ENCODE peak calls at places on chromosomes 6 and 20, in eight cellular contexts. One of them, this sample, is unnamed.

GRCh38 chr6:157066781-157067491 is 256.4 kb downstream of the TMEM242 start:
- DNase-seq in ACHN: peak; percentile 6
- DNase-seq in GM13977: no peak
- DNase-seq in CD4-positive, alpha-beta T cell: no peak
- DNase-seq in NCI-H526 treated with DMSO at 0.1 percent for 48 hours: no peak
- DNase-seq in activated naive CD4-positive, alpha-beta T cell treated with Interleukin-2 at 50 U/mL for 16 hours: no peak
- DNase-seq in ureter: no peak
- DNase-seq in T follicular helper cell: no peak
- DNase-seq in this sample: no peak

GRCh38 chr20:24102290-24102689 is 113.7 kb upstream of the GGTLC1 start:
- DNase-seq in NCI-H526 treated with DMSO at 0.1 percent for 48 hours: no peak
- DNase-seq in T follicular helper cell: no peak
- DNase-seq in GM13977: no peak
- DNase-seq in ureter: no peak
- DNase-seq in activated naive CD4-positive, alpha-beta T cell treated with Interleukin-2 at 50 U/mL for 16 hours: no peak
- DNase-seq in CD4-positive, alpha-beta T cell: no peak
- DNase-seq in ACHN: no peak
- DNase-seq in this sample: no peak

GRCh38 chr6:19723533-19723932 is 113.6 kb upstream of the ID4 start:
- DNase-seq in ureter: no peak
- DNase-seq in activated naive CD4-positive, alpha-beta T cell treated with Interleukin-2 at 50 U/mL for 16 hours: no peak
- DNase-seq in GM13977: no peak
- DNase-seq in NCI-H526 treated with DMSO at 0.1 percent for 48 hours: no peak
- DNase-seq in T follicular helper cell: no peak
- DNase-seq in CD4-positive, alpha-beta T cell: no peak
- DNase-seq in ACHN: no peak
- DNase-seq in this sample: no peak

GRCh38 chr6:129146836-129147366 is 264.0 kb downstream of the LAMA2 start:
- DNase-seq in activated naive CD4-positive, alpha-beta T cell treated with Interleukin-2 at 50 U/mL for 16 hours: no peak
- DNase-seq in GM13977: no peak
- DNase-seq in T follicular helper cell: no peak
- DNase-seq in NCI-H526 treated with DMSO at 0.1 percent for 48 hours: peak; percentile 89
- DNase-seq in CD4-positive, alpha-beta T cell: no peak
- DNase-seq in ACHN: no peak
- DNase-seq in ureter: no peak
- DNase-seq in this sample: no peak

GRCh38 chr20:25006431-25007167 is 14.0 kb upstream of the APMAP start:
- DNase-seq in T follicular helper cell: no peak
- DNase-seq in ACHN: no peak
- DNase-seq in CD4-positive, alpha-beta T cell: no peak
- DNase-seq in NCI-H526 treated with DMSO at 0.1 percent for 48 hours: no peak
- DNase-seq in ureter: peak; percentile 37
- DNase-seq in activated naive CD4-positive, alpha-beta T cell treated with Interleukin-2 at 50 U/mL for 16 hours: no peak
- DNase-seq in GM13977: no peak
- DNase-seq in this sample: no peak

GRCh38 chr6:40721252-40721936 is 134.2 kb upstream of the LRFN2 start:
- DNase-seq in activated naive CD4-positive, alpha-beta T cell treated with Interleukin-2 at 50 U/mL for 16 hours: no peak
- DNase-seq in CD4-positive, alpha-beta T cell: no peak
- DNase-seq in T follicular helper cell: no peak
- DNase-seq in GM13977: no peak
- DNase-seq in ACHN: no peak
- DNase-seq in ureter: no peak
- DNase-seq in NCI-H526 treated with DMSO at 0.1 percent for 48 hours: no peak
- DNase-seq in this sample: no peak

GRCh38 chr20:59299961-59300340 is 460 bp upstream of the EDN3 start:
- DNase-seq in CD4-positive, alpha-beta T cell: no peak
- DNase-seq in ACHN: no peak
- DNase-seq in NCI-H526 treated with DMSO at 0.1 percent for 48 hours: no peak
- DNase-seq in ureter: no peak
- DNase-seq in T follicular helper cell: no peak
- DNase-seq in activated naive CD4-positive, alpha-beta T cell treated with Interleukin-2 at 50 U/mL for 16 hours: no peak
- DNase-seq in GM13977: no peak
- DNase-seq in this sample: no peak

GRCh38 chr20:12925214-12925755 is 83.5 kb upstream of the SPTLC3 start:
- DNase-seq in ACHN: peak; percentile 81
- DNase-seq in activated naive CD4-positive, alpha-beta T cell treated with Interleukin-2 at 50 U/mL for 16 hours: no peak
- DNase-seq in T follicular helper cell: no peak
- DNase-seq in GM13977: peak; percentile 70
- DNase-seq in ureter: peak; percentile 70
- DNase-seq in CD4-positive, alpha-beta T cell: no peak
- DNase-seq in NCI-H526 treated with DMSO at 0.1 percent for 48 hours: peak; percentile 89
- DNase-seq in this sample: no peak

GRCh38 chr6:169048185-169048584 is 205.5 kb downstream of the THBS2 start:
- DNase-seq in T follicular helper cell: no peak
- DNase-seq in CD4-positive, alpha-beta T cell: no peak
- DNase-seq in ureter: no peak
- DNase-seq in ACHN: no peak
- DNase-seq in NCI-H526 treated with DMSO at 0.1 percent for 48 hours: no peak
- DNase-seq in GM13977: no peak
- DNase-seq in activated naive CD4-positive, alpha-beta T cell treated with Interleukin-2 at 50 U/mL for 16 hours: no peak
- DNase-seq in this sample: no peak

GRCh38 chr6:143135326-143135725 is 74.6 kb downstream of the AIG1 start:
- DNase-seq in T follicular helper cell: no peak
- DNase-seq in ureter: no peak
- DNase-seq in CD4-positive, alpha-beta T cell: no peak
- DNase-seq in activated naive CD4-positive, alpha-beta T cell treated with Interleukin-2 at 50 U/mL for 16 hours: no peak
- DNase-seq in NCI-H526 treated with DMSO at 0.1 percent for 48 hours: no peak
- DNase-seq in GM13977: no peak
- DNase-seq in ACHN: no peak
- DNase-seq in this sample: no peak

GRCh38 chr6:129748901-129749748 is 39.1 kb upstream of the ARHGAP18 start:
- DNase-seq in NCI-H526 treated with DMSO at 0.1 percent for 48 hours: no peak
- DNase-seq in GM13977: no peak
- DNase-seq in activated naive CD4-positive, alpha-beta T cell treated with Interleukin-2 at 50 U/mL for 16 hours: no peak
- DNase-seq in ureter: no peak
- DNase-seq in CD4-positive, alpha-beta T cell: no peak
- DNase-seq in T follicular helper cell: no peak
- DNase-seq in ACHN: no peak
- DNase-seq in this sample: peak; percentile 30

GRCh38 chr20:63028461-63028921 is 21.7 kb upstream of the BHLHE23 start:
- DNase-seq in CD4-positive, alpha-beta T cell: no peak
- DNase-seq in GM13977: no peak
- DNase-seq in NCI-H526 treated with DMSO at 0.1 percent for 48 hours: no peak
- DNase-seq in ureter: no peak
- DNase-seq in ACHN: no peak
- DNase-seq in T follicular helper cell: no peak
- DNase-seq in activated naive CD4-positive, alpha-beta T cell treated with Interleukin-2 at 50 U/mL for 16 hours: no peak
- DNase-seq in this sample: no peak

GRCh38 chr6:18277181-18278006 is 13.1 kb upstream of the DEK start:
- DNase-seq in GM13977: peak; percentile 16
- DNase-seq in activated naive CD4-positive, alpha-beta T cell treated with Interleukin-2 at 50 U/mL for 16 hours: no peak
- DNase-seq in ureter: no peak
- DNase-seq in T follicular helper cell: no peak
- DNase-seq in NCI-H526 treated with DMSO at 0.1 percent for 48 hours: no peak
- DNase-seq in ACHN: peak; percentile 38
- DNase-seq in CD4-positive, alpha-beta T cell: no peak
- DNase-seq in this sample: no peak

GRCh38 chr20:17845701-17846475 is 122.7 kb downstream of the SNX5 start:
- DNase-seq in activated naive CD4-positive, alpha-beta T cell treated with Interleukin-2 at 50 U/mL for 16 hours: no peak
- DNase-seq in NCI-H526 treated with DMSO at 0.1 percent for 48 hours: no peak
- DNase-seq in ureter: no peak
- DNase-seq in T follicular helper cell: no peak
- DNase-seq in GM13977: no peak
- DNase-seq in CD4-positive, alpha-beta T cell: no peak
- DNase-seq in ACHN: no peak
- DNase-seq in this sample: no peak

GRCh38 chr20:56957737-56958553 is 308.5 kb downstream of the BMP7 start:
- DNase-seq in CD4-positive, alpha-beta T cell: no peak
- DNase-seq in ACHN: no peak
- DNase-seq in activated naive CD4-positive, alpha-beta T cell treated with Interleukin-2 at 50 U/mL for 16 hours: no peak
- DNase-seq in GM13977: no peak
- DNase-seq in ureter: no peak
- DNase-seq in NCI-H526 treated with DMSO at 0.1 percent for 48 hours: peak; percentile 95
- DNase-seq in T follicular helper cell: no peak
- DNase-seq in this sample: no peak

GRCh38 chr6:30234361-30234760 is 21.2 kb upstream of the TRIM26 start:
- DNase-seq in activated naive CD4-positive, alpha-beta T cell treated with Interleukin-2 at 50 U/mL for 16 hours: no peak
- DNase-seq in ACHN: no peak
- DNase-seq in GM13977: no peak
- DNase-seq in CD4-positive, alpha-beta T cell: no peak
- DNase-seq in T follicular helper cell: no peak
- DNase-seq in ureter: no peak
- DNase-seq in NCI-H526 treated with DMSO at 0.1 percent for 48 hours: no peak
- DNase-seq in this sample: no peak

GRCh38 chr6:13538084-13538483 is 36.3 kb upstream of the SIRT5 start:
- DNase-seq in ureter: no peak
- DNase-seq in T follicular helper cell: no peak
- DNase-seq in CD4-positive, alpha-beta T cell: no peak
- DNase-seq in GM13977: peak; percentile 75
- DNase-seq in ACHN: peak; percentile 48
- DNase-seq in NCI-H526 treated with DMSO at 0.1 percent for 48 hours: no peak
- DNase-seq in activated naive CD4-positive, alpha-beta T cell treated with Interleukin-2 at 50 U/mL for 16 hours: no peak
- DNase-seq in this sample: no peak

GRCh38 chr6:40587240-40588069 is at the start of gene LRFN2:
- DNase-seq in activated naive CD4-positive, alpha-beta T cell treated with Interleukin-2 at 50 U/mL for 16 hours: peak; percentile 60
- DNase-seq in ureter: peak; percentile 75
- DNase-seq in T follicular helper cell: no peak
- DNase-seq in CD4-positive, alpha-beta T cell: peak; percentile 56
- DNase-seq in ACHN: peak; percentile 66
- DNase-seq in GM13977: peak; percentile 85
- DNase-seq in NCI-H526 treated with DMSO at 0.1 percent for 48 hours: peak; percentile 71
- DNase-seq in this sample: peak; percentile 21

GRCh38 chr20:61954276-61955021 is 111.2 kb downstream of the TAF4 start:
- DNase-seq in ACHN: no peak
- DNase-seq in activated naive CD4-positive, alpha-beta T cell treated with Interleukin-2 at 50 U/mL for 16 hours: no peak
- DNase-seq in GM13977: no peak
- DNase-seq in NCI-H526 treated with DMSO at 0.1 percent for 48 hours: no peak
- DNase-seq in T follicular helper cell: no peak
- DNase-seq in CD4-positive, alpha-beta T cell: no peak
- DNase-seq in ureter: peak; percentile 29
- DNase-seq in this sample: no peak

GRCh38 chr6:128199461-128199860 is 298.6 kb upstream of the THEMIS start:
- DNase-seq in GM13977: no peak
- DNase-seq in T follicular helper cell: no peak
- DNase-seq in NCI-H526 treated with DMSO at 0.1 percent for 48 hours: no peak
- DNase-seq in CD4-positive, alpha-beta T cell: no peak
- DNase-seq in ureter: no peak
- DNase-seq in ACHN: no peak
- DNase-seq in activated naive CD4-positive, alpha-beta T cell treated with Interleukin-2 at 50 U/mL for 16 hours: no peak
- DNase-seq in this sample: no peak

GRCh38 chr6:16800942-16801341 is 39.7 kb upstream of the ATXN1 start:
- DNase-seq in activated naive CD4-positive, alpha-beta T cell treated with Interleukin-2 at 50 U/mL for 16 hours: peak; percentile 3
- DNase-seq in CD4-positive, alpha-beta T cell: no peak
- DNase-seq in ureter: no peak
- DNase-seq in GM13977: no peak
- DNase-seq in NCI-H526 treated with DMSO at 0.1 percent for 48 hours: no peak
- DNase-seq in ACHN: no peak
- DNase-seq in T follicular helper cell: no peak
- DNase-seq in this sample: no peak

GRCh38 chr6:118761643-118762042 is 110.3 kb upstream of the CEP85L start:
- DNase-seq in ACHN: no peak
- DNase-seq in T follicular helper cell: no peak
- DNase-seq in GM13977: no peak
- DNase-seq in NCI-H526 treated with DMSO at 0.1 percent for 48 hours: no peak
- DNase-seq in activated naive CD4-positive, alpha-beta T cell treated with Interleukin-2 at 50 U/mL for 16 hours: no peak
- DNase-seq in CD4-positive, alpha-beta T cell: no peak
- DNase-seq in ureter: no peak
- DNase-seq in this sample: no peak

GRCh38 chr20:51359947-51360346 is 182.6 kb downstream of the NFATC2 start:
- DNase-seq in NCI-H526 treated with DMSO at 0.1 percent for 48 hours: no peak
- DNase-seq in activated naive CD4-positive, alpha-beta T cell treated with Interleukin-2 at 50 U/mL for 16 hours: no peak
- DNase-seq in ACHN: peak; percentile 16
- DNase-seq in T follicular helper cell: no peak
- DNase-seq in ureter: no peak
- DNase-seq in CD4-positive, alpha-beta T cell: no peak
- DNase-seq in GM13977: no peak
- DNase-seq in this sample: no peak

GRCh38 chr6:40358473-40359460 is 228.4 kb downstream of the LRFN2 start:
- DNase-seq in GM13977: no peak
- DNase-seq in activated naive CD4-positive, alpha-beta T cell treated with Interleukin-2 at 50 U/mL for 16 hours: no peak
- DNase-seq in ureter: peak; percentile 27
- DNase-seq in ACHN: no peak
- DNase-seq in NCI-H526 treated with DMSO at 0.1 percent for 48 hours: no peak
- DNase-seq in T follicular helper cell: no peak
- DNase-seq in CD4-positive, alpha-beta T cell: no peak
- DNase-seq in this sample: no peak

GRCh38 chr6:90471297-90471696 is 115.6 kb downstream of the MAP3K7 start:
- DNase-seq in ACHN: no peak
- DNase-seq in ureter: no peak
- DNase-seq in T follicular helper cell: no peak
- DNase-seq in CD4-positive, alpha-beta T cell: no peak
- DNase-seq in activated naive CD4-positive, alpha-beta T cell treated with Interleukin-2 at 50 U/mL for 16 hours: no peak
- DNase-seq in NCI-H526 treated with DMSO at 0.1 percent for 48 hours: no peak
- DNase-seq in GM13977: no peak
- DNase-seq in this sample: no peak

GRCh38 chr20:17725094-17725835 is 25.5 kb downstream of the BANF2 start:
- DNase-seq in activated naive CD4-positive, alpha-beta T cell treated with Interleukin-2 at 50 U/mL for 16 hours: no peak
- DNase-seq in ACHN: no peak
- DNase-seq in GM13977: no peak
- DNase-seq in CD4-positive, alpha-beta T cell: no peak
- DNase-seq in ureter: no peak
- DNase-seq in T follicular helper cell: no peak
- DNase-seq in NCI-H526 treated with DMSO at 0.1 percent for 48 hours: no peak
- DNase-seq in this sample: no peak

GRCh38 chr6:27810768-27811298 is 101.4 kb downstream of the OR2B2 start:
- DNase-seq in NCI-H526 treated with DMSO at 0.1 percent for 48 hours: no peak
- DNase-seq in CD4-positive, alpha-beta T cell: no peak
- DNase-seq in T follicular helper cell: no peak
- DNase-seq in ACHN: no peak
- DNase-seq in activated naive CD4-positive, alpha-beta T cell treated with Interleukin-2 at 50 U/mL for 16 hours: no peak
- DNase-seq in ureter: no peak
- DNase-seq in GM13977: no peak
- DNase-seq in this sample: no peak

GRCh38 chr20:19943021-19943659 is 74.0 kb upstream of the NAA20 start:
- DNase-seq in ACHN: no peak
- DNase-seq in NCI-H526 treated with DMSO at 0.1 percent for 48 hours: no peak
- DNase-seq in T follicular helper cell: no peak
- DNase-seq in CD4-positive, alpha-beta T cell: no peak
- DNase-seq in GM13977: no peak
- DNase-seq in activated naive CD4-positive, alpha-beta T cell treated with Interleukin-2 at 50 U/mL for 16 hours: no peak
- DNase-seq in ureter: no peak
- DNase-seq in this sample: no peak

GRCh38 chr20:4610871-4611270 is 110.8 kb upstream of the PRND start:
- DNase-seq in activated naive CD4-positive, alpha-beta T cell treated with Interleukin-2 at 50 U/mL for 16 hours: no peak
- DNase-seq in ACHN: no peak
- DNase-seq in ureter: no peak
- DNase-seq in T follicular helper cell: no peak
- DNase-seq in CD4-positive, alpha-beta T cell: no peak
- DNase-seq in GM13977: no peak
- DNase-seq in NCI-H526 treated with DMSO at 0.1 percent for 48 hours: no peak
- DNase-seq in this sample: no peak

GRCh38 chr6:138493413-138493812 is 5.9 kb downstream of the NHSL1 start:
- DNase-seq in T follicular helper cell: no peak
- DNase-seq in CD4-positive, alpha-beta T cell: no peak
- DNase-seq in GM13977: no peak
- DNase-seq in ureter: peak; percentile 47
- DNase-seq in ACHN: no peak
- DNase-seq in activated naive CD4-positive, alpha-beta T cell treated with Interleukin-2 at 50 U/mL for 16 hours: no peak
- DNase-seq in NCI-H526 treated with DMSO at 0.1 percent for 48 hours: peak; percentile 56
- DNase-seq in this sample: no peak

GRCh38 chr20:11350126-11351005 is 567.3 kb upstream of the BTBD3 start:
- DNase-seq in T follicular helper cell: no peak
- DNase-seq in CD4-positive, alpha-beta T cell: no peak
- DNase-seq in NCI-H526 treated with DMSO at 0.1 percent for 48 hours: no peak
- DNase-seq in ureter: peak; percentile 68
- DNase-seq in GM13977: no peak
- DNase-seq in ACHN: no peak
- DNase-seq in activated naive CD4-positive, alpha-beta T cell treated with Interleukin-2 at 50 U/mL for 16 hours: no peak
- DNase-seq in this sample: no peak

GRCh38 chr20:8390500-8390899 is 258.4 kb downstream of the PLCB1 start:
- DNase-seq in activated naive CD4-positive, alpha-beta T cell treated with Interleukin-2 at 50 U/mL for 16 hours: no peak
- DNase-seq in ureter: no peak
- DNase-seq in ACHN: no peak
- DNase-seq in T follicular helper cell: no peak
- DNase-seq in GM13977: no peak
- DNase-seq in CD4-positive, alpha-beta T cell: no peak
- DNase-seq in NCI-H526 treated with DMSO at 0.1 percent for 48 hours: no peak
- DNase-seq in this sample: no peak

GRCh38 chr20:24630486-24631172 is 161.2 kb downstream of the SYNDIG1 start:
- DNase-seq in ureter: peak; percentile 32
- DNase-seq in NCI-H526 treated with DMSO at 0.1 percent for 48 hours: no peak
- DNase-seq in CD4-positive, alpha-beta T cell: no peak
- DNase-seq in activated naive CD4-positive, alpha-beta T cell treated with Interleukin-2 at 50 U/mL for 16 hours: no peak
- DNase-seq in GM13977: no peak
- DNase-seq in T follicular helper cell: no peak
- DNase-seq in ACHN: no peak
- DNase-seq in this sample: no peak

GRCh38 chr20:47206962-47207641 is 149.4 kb downstream of the ZMYND8 start:
- DNase-seq in T follicular helper cell: no peak
- DNase-seq in CD4-positive, alpha-beta T cell: no peak
- DNase-seq in activated naive CD4-positive, alpha-beta T cell treated with Interleukin-2 at 50 U/mL for 16 hours: no peak
- DNase-seq in ureter: no peak
- DNase-seq in ACHN: no peak
- DNase-seq in GM13977: no peak
- DNase-seq in NCI-H526 treated with DMSO at 0.1 percent for 48 hours: no peak
- DNase-seq in this sample: no peak